ENCODE peak calls at places on chromosome 17, in eight cellular contexts. One of them, this sample, is unnamed.

GRCh38 chr17:80877095-80877828 is 114.4 kb upstream of the CHMP6 start:
- DNase-seq in ovary: peak; percentile 17
- DNase-seq in lung: no peak
- DNase-seq in cardiac muscle cell: no peak
- DNase-seq in upper lobe of right lung: no peak
- DNase-seq in RWPE2: peak; percentile 57
- DNase-seq in uterus: no peak
- DNase-seq in fibroblast of lung: no peak
- DNase-seq in this sample: no peak

GRCh38 chr17:68446626-68447041 is 10.7 kb downstream of the WIPI1 start:
- DNase-seq in ovary: no peak
- DNase-seq in lung: no peak
- DNase-seq in cardiac muscle cell: no peak
- DNase-seq in upper lobe of right lung: no peak
- DNase-seq in RWPE2: no peak
- DNase-seq in uterus: no peak
- DNase-seq in fibroblast of lung: no peak
- DNase-seq in this sample: no peak

GRCh38 chr17:4220655-4221054 is 43.1 kb downstream of the ANKFY1 start:
- DNase-seq in ovary: no peak
- DNase-seq in lung: no peak
- DNase-seq in cardiac muscle cell: peak; percentile 34
- DNase-seq in upper lobe of right lung: no peak
- DNase-seq in RWPE2: no peak
- DNase-seq in uterus: peak; percentile 43
- DNase-seq in fibroblast of lung: no peak
- DNase-seq in this sample: no peak

GRCh38 chr17:55576237-55576998 is 65.2 kb upstream of the SMIM36 start:
- DNase-seq in ovary: peak; percentile 55
- DNase-seq in lung: no peak
- DNase-seq in cardiac muscle cell: peak; percentile 76
- DNase-seq in upper lobe of right lung: no peak
- DNase-seq in RWPE2: no peak
- DNase-seq in uterus: peak; percentile 47
- DNase-seq in fibroblast of lung: peak; percentile 87
- DNase-seq in this sample: no peak

GRCh38 chr17:29216856-29217255 is 29.8 kb upstream of the CRYBA1 start:
- DNase-seq in ovary: no peak
- DNase-seq in lung: no peak
- DNase-seq in cardiac muscle cell: no peak
- DNase-seq in upper lobe of right lung: no peak
- DNase-seq in RWPE2: no peak
- DNase-seq in uterus: no peak
- DNase-seq in fibroblast of lung: no peak
- DNase-seq in this sample: no peak

GRCh38 chr17:64160378-64160777 is 30.4 kb upstream of the ERN1 start:
- DNase-seq in ovary: no peak
- DNase-seq in lung: no peak
- DNase-seq in cardiac muscle cell: no peak
- DNase-seq in upper lobe of right lung: no peak
- DNase-seq in RWPE2: no peak
- DNase-seq in uterus: no peak
- DNase-seq in fibroblast of lung: no peak
- DNase-seq in this sample: no peak

GRCh38 chr17:63840591-63841349 is 1.7 kb downstream of the SMARCD2 start:
- DNase-seq in ovary: peak; percentile 57
- DNase-seq in lung: no peak
- DNase-seq in cardiac muscle cell: peak; percentile 56
- DNase-seq in upper lobe of right lung: no peak
- DNase-seq in RWPE2: no peak
- DNase-seq in uterus: no peak
- DNase-seq in fibroblast of lung: no peak
- DNase-seq in this sample: no peak

GRCh38 chr17:80107231-80108021 is 6.0 kb downstream of the GAA start:
- DNase-seq in ovary: peak; percentile 35
- DNase-seq in lung: no peak
- DNase-seq in cardiac muscle cell: no peak
- DNase-seq in upper lobe of right lung: peak; percentile 61
- DNase-seq in RWPE2: peak; percentile 71
- DNase-seq in uterus: no peak
- DNase-seq in fibroblast of lung: no peak
- DNase-seq in this sample: no peak

GRCh38 chr17:5049314-5049819 is 14.1 kb upstream of the SLC52A1 start:
- DNase-seq in ovary: no peak
- DNase-seq in lung: no peak
- DNase-seq in cardiac muscle cell: no peak
- DNase-seq in upper lobe of right lung: no peak
- DNase-seq in RWPE2: no peak
- DNase-seq in uterus: no peak
- DNase-seq in fibroblast of lung: no peak
- DNase-seq in this sample: peak; percentile 78

GRCh38 chr17:30290696-30291570 is 811 bp downstream of the BLMH start:
- DNase-seq in ovary: peak; percentile 60
- DNase-seq in lung: peak; percentile 36
- DNase-seq in cardiac muscle cell: peak; percentile 45
- DNase-seq in upper lobe of right lung: peak; percentile 73
- DNase-seq in RWPE2: peak; percentile 58
- DNase-seq in uterus: peak; percentile 25
- DNase-seq in fibroblast of lung: peak; percentile 35
- DNase-seq in this sample: peak; percentile 58

GRCh38 chr17:80558046-80558445 is 13.4 kb downstream of the RPTOR start:
- DNase-seq in ovary: no peak
- DNase-seq in lung: no peak
- DNase-seq in cardiac muscle cell: no peak
- DNase-seq in upper lobe of right lung: no peak
- DNase-seq in RWPE2: no peak
- DNase-seq in uterus: no peak
- DNase-seq in fibroblast of lung: no peak
- DNase-seq in this sample: no peak

GRCh38 chr17:66829386-66829864 is 5.5 kb upstream of the CACNG5 start:
- DNase-seq in ovary: peak; percentile 68
- DNase-seq in lung: peak; percentile 46
- DNase-seq in cardiac muscle cell: peak; percentile 82
- DNase-seq in upper lobe of right lung: no peak
- DNase-seq in RWPE2: no peak
- DNase-seq in uterus: peak; percentile 22
- DNase-seq in fibroblast of lung: peak; percentile 68
- DNase-seq in this sample: no peak

GRCh38 chr17:39669897-39670735 is 1.9 kb downstream of the PNMT start:
- DNase-seq in ovary: no peak
- DNase-seq in lung: no peak
- DNase-seq in cardiac muscle cell: no peak
- DNase-seq in upper lobe of right lung: peak; percentile 26
- DNase-seq in RWPE2: no peak
- DNase-seq in uterus: no peak
- DNase-seq in fibroblast of lung: no peak
- DNase-seq in this sample: no peak

DNA sequence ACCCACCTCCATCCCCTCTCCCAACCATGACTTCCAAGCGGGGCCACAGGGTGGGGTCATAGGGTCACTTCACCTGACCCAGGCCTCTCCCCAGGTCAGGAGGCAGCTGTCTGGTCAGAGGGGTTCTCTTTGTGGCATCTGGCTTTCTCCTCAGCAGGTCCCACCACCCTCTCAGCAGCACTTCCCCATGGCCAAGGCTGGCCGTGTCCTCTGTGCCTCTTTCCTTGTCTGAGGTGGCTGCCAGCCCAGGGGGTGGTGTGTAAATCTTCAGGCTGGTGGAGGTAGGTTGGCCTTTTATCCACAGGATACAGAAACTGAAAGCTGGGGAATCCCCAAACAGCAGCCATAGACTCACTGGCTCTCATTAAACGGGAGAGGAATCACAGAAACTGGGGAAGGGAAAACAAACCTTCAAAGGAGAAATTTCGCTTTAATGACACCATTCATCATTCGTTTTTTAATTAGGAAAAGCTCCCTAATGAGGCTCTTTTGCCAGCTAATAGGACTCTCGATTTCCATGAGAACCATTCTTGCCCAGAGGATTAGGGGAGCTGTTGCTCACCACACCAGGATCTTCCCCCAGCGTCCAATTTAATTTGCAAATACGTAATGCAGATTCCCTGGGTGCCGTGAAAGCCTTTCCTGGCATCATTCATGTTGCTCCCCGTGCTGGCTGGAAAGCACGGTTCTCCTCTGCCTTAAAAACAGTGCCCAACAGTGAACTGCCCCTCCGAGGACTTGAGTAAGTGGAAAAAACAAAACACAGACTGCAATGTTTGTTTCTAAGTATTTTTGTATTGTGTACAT is 18.0 kb downstream of the C17orf75 start:
- DNase-seq in ovary: no peak
- DNase-seq in lung: no peak
- DNase-seq in cardiac muscle cell: no peak
- DNase-seq in upper lobe of right lung: no peak
- DNase-seq in RWPE2: no peak
- DNase-seq in uterus: no peak
- DNase-seq in fibroblast of lung: peak; percentile 20
- DNase-seq in this sample: no peak
- H3K4me1 ChIP-seq in ovary: no peaks in the 10 kb centered on the region
- H3K4me1 ChIP-seq in lung: peaks cover 1% of the 10 kb centered on the region
- H3K4me1 ChIP-seq in cardiac muscle cell: no peaks in the 10 kb centered on the region
- H3K4me1 ChIP-seq in upper lobe of right lung: peaks cover 9% of the 10 kb centered on the region
- H3K4me1 ChIP-seq in RWPE2: no peaks in the 10 kb centered on the region
- H3K4me1 ChIP-seq in uterus: no peaks in the 10 kb centered on the region
- H3K4me1 ChIP-seq in fibroblast of lung: no peaks in the 10 kb centered on the region
- H3K4me1 ChIP-seq in this sample: peaks cover 25% of the 10 kb centered on the region

GRCh38 chr17:51493206-51493605 is 232.9 kb downstream of the UTP18 start:
- DNase-seq in ovary: no peak
- DNase-seq in lung: no peak
- DNase-seq in cardiac muscle cell: no peak
- DNase-seq in upper lobe of right lung: no peak
- DNase-seq in RWPE2: no peak
- DNase-seq in uterus: no peak
- DNase-seq in fibroblast of lung: no peak
- DNase-seq in this sample: no peak

GRCh38 chr17:51486091-51486490 is 225.7 kb downstream of the UTP18 start:
- DNase-seq in ovary: no peak
- DNase-seq in lung: no peak
- DNase-seq in cardiac muscle cell: no peak
- DNase-seq in upper lobe of right lung: no peak
- DNase-seq in RWPE2: no peak
- DNase-seq in uterus: no peak
- DNase-seq in fibroblast of lung: no peak
- DNase-seq in this sample: no peak

GRCh38 chr17:51491416-51491815 is 231.1 kb downstream of the UTP18 start:
- DNase-seq in ovary: no peak
- DNase-seq in lung: peak; percentile 62
- DNase-seq in cardiac muscle cell: no peak
- DNase-seq in upper lobe of right lung: no peak
- DNase-seq in RWPE2: no peak
- DNase-seq in uterus: no peak
- DNase-seq in fibroblast of lung: no peak
- DNase-seq in this sample: no peak

GRCh38 chr17:51486885-51487520 is 226.7 kb downstream of the UTP18 start:
- DNase-seq in ovary: no peak
- DNase-seq in lung: no peak
- DNase-seq in cardiac muscle cell: no peak
- DNase-seq in upper lobe of right lung: no peak
- DNase-seq in RWPE2: no peak
- DNase-seq in uterus: no peak
- DNase-seq in fibroblast of lung: no peak
- DNase-seq in this sample: no peak

DNA sequence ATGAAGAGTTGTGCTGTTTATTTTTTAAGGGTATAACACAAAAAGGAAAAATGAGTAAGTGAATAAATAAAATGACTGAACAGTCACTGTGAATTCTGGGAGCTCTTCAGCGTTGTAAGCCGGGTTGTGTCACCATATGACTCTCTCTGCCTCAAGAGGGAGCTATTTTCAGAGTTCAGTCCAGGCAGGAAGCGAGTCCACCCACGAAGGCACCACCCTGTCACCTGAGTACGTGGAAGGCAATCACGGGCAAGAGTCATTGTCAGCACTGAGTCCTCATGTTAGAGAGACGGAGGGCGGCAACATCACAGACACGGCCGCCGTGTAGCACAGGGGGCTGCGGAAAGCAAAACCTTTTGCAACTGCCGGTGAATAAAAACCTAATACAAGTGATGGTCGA is 227.6 kb downstream of the UTP18 start:
- DNase-seq in ovary: no peak
- DNase-seq in lung: no peak
- DNase-seq in cardiac muscle cell: no peak
- DNase-seq in upper lobe of right lung: no peak
- DNase-seq in RWPE2: no peak
- DNase-seq in uterus: no peak
- DNase-seq in fibroblast of lung: no peak
- DNase-seq in this sample: peak; percentile 5
- TF ChIP-seq CTCF in ovary: no peak
- TF ChIP-seq CTCF in lung: no peak
- TF ChIP-seq CTCF in cardiac muscle cell: no peak
- TF ChIP-seq CTCF in upper lobe of right lung: no peak
- TF ChIP-seq CTCF in RWPE2: no peak
- TF ChIP-seq CTCF in uterus: no peak
- TF ChIP-seq CTCF in fibroblast of lung: no peak
- TF ChIP-seq CTCF in this sample: peak; percentile 52

GRCh38 chr17:20771104-20771503 is 191.6 kb downstream of the CDRT15L2 start:
- DNase-seq in ovary: no peak
- DNase-seq in lung: no peak
- DNase-seq in cardiac muscle cell: no peak
- DNase-seq in upper lobe of right lung: no peak
- DNase-seq in RWPE2: no peak
- DNase-seq in uterus: no peak
- DNase-seq in fibroblast of lung: no peak
- DNase-seq in this sample: no peak

GRCh38 chr17:20781260-20781659 is 201.7 kb downstream of the CDRT15L2 start:
- DNase-seq in ovary: no peak
- DNase-seq in lung: no peak
- DNase-seq in cardiac muscle cell: no peak
- DNase-seq in upper lobe of right lung: no peak
- DNase-seq in RWPE2: no peak
- DNase-seq in uterus: no peak
- DNase-seq in fibroblast of lung: no peak
- DNase-seq in this sample: no peak

GRCh38 chr17:20779521-20779920 is 200.0 kb downstream of the CDRT15L2 start:
- DNase-seq in ovary: no peak
- DNase-seq in lung: no peak
- DNase-seq in cardiac muscle cell: no peak
- DNase-seq in upper lobe of right lung: no peak
- DNase-seq in RWPE2: no peak
- DNase-seq in uterus: no peak
- DNase-seq in fibroblast of lung: no peak
- DNase-seq in this sample: no peak

GRCh38 chr17:20774472-20775135 is 195.1 kb downstream of the CDRT15L2 start:
- DNase-seq in ovary: no peak
- DNase-seq in lung: no peak
- DNase-seq in cardiac muscle cell: no peak
- DNase-seq in upper lobe of right lung: no peak
- DNase-seq in RWPE2: no peak
- DNase-seq in uterus: no peak
- DNase-seq in fibroblast of lung: no peak
- DNase-seq in this sample: no peak

GRCh38 chr17:20775331-20775730 is 195.8 kb downstream of the CDRT15L2 start:
- DNase-seq in ovary: no peak
- DNase-seq in lung: no peak
- DNase-seq in cardiac muscle cell: no peak
- DNase-seq in upper lobe of right lung: no peak
- DNase-seq in RWPE2: no peak
- DNase-seq in uterus: no peak
- DNase-seq in fibroblast of lung: no peak
- DNase-seq in this sample: no peak
- H3K27ac ChIP-seq in ovary: no peak overlapping the region
- H3K27ac ChIP-seq in lung: no peak overlapping the region
- H3K27ac ChIP-seq in cardiac muscle cell: no peak overlapping the region
- H3K27ac ChIP-seq in upper lobe of right lung: no peak overlapping the region
- H3K27ac ChIP-seq in RWPE2: no peak overlapping the region
- H3K27ac ChIP-seq in uterus: no peak overlapping the region
- H3K27ac ChIP-seq in fibroblast of lung: no peak overlapping the region
- H3K27ac ChIP-seq in this sample: no peak overlapping the region

GRCh38 chr17:77783991-77784820 is 174.3 kb upstream of the TNRC6C start:
- DNase-seq in ovary: no peak
- DNase-seq in lung: no peak
- DNase-seq in cardiac muscle cell: no peak
- DNase-seq in upper lobe of right lung: no peak
- DNase-seq in RWPE2: no peak
- DNase-seq in uterus: no peak
- DNase-seq in fibroblast of lung: no peak
- DNase-seq in this sample: no peak
- H3K4me1 ChIP-seq in ovary: peaks cover 6% of the 10 kb centered on the region
- H3K4me1 ChIP-seq in lung: peaks cover 2% of the 10 kb centered on the region
- H3K4me1 ChIP-seq in cardiac muscle cell: peaks cover 5% of the 10 kb centered on the region
- H3K4me1 ChIP-seq in upper lobe of right lung: peaks cover 11% of the 10 kb centered on the region
- H3K4me1 ChIP-seq in RWPE2: no peaks in the 10 kb centered on the region
- H3K4me1 ChIP-seq in uterus: no peaks in the 10 kb centered on the region
- H3K4me1 ChIP-seq in fibroblast of lung: no peaks in the 10 kb centered on the region
- H3K4me1 ChIP-seq in this sample: no peaks in the 10 kb centered on the region